ENCODE peak calls at places on chromosome 9, in five cellular contexts. W is neuronal stem cell, D is mucosa of gallbladder, N is stomach, E is NCI-H1105 treated with DMSO at 0.1 percent for 48 hours. F is an unnamed sample.

GRCh38 chr9:38332625-38333024 is 59.9 kb upstream of the ALDH1B1 start:
- DNase-seq in N (peak), W (no peak), E (no peak), D (no peak), F (no peak)

GRCh38 chr9:137270929-137271695 is 6.4 kb upstream of the TOR4A start:
- DNase-seq in W (no peak), E (no peak), N (no peak), D (no peak), F (no peak)

GRCh38 chr9:136983611-136984314 is 970 bp downstream of the LCNL1 start:
- DNase-seq in W (no peak), E (no peak), N (no peak), D (no peak), F (no peak)

GRCh38 chr9:122468735-122469134 is 9.0 kb downstream of the OR1J1 start:
- DNase-seq in E (no peak), W (no peak), D (no peak), N (no peak), F (peak)

GRCh38 chr9:125238915-125239446 is 2.2 kb downstream of the HSPA5 start:
- DNase-seq in E (no peak), W (no peak), N (no peak), D (no peak), F (no peak)

GRCh38 chr9:133476941-133477340 is 2.0 kb downstream of the SLC2A6 start:
- DNase-seq in D (no peak), E (no peak), W (no peak), N (no peak), F (no peak)

GRCh38 chr9:118577121-118577520 is 792.1 kb downstream of the BRINP1 start:
- DNase-seq in W (no peak), E (no peak), N (no peak), D (no peak), F (no peak)

GRCh38 chr9:90974007-90974406 is 172.4 kb downstream of the SYK start:
- DNase-seq in W (no peak), D (no peak), E (no peak), N (no peak), F (no peak)

GRCh38 chr9:76911971-76912370 is 6.1 kb upstream of the PRUNE2 start:
- DNase-seq in E (peak), N (no peak), D (no peak), W (no peak), F (no peak)

GRCh38 chr9:98190757-98191105 is 1.7 kb downstream of the CORO2A start:
- DNase-seq in W (no peak), N (no peak), D (no peak), E (no peak), F (no peak)

GRCh38 chr9:105046907-105047651 is 119.1 kb upstream of the ABCA1 start:
- DNase-seq in N (no peak), E (peak), D (no peak), W (no peak), F (no peak)

GRCh38 chr9:111743275-111743674 is 51.5 kb downstream of the SHOC1 start:
- DNase-seq in E (no peak), D (no peak), W (no peak), N (no peak), F (no peak)

GRCh38 chr9:91378695-91379127 is 17.0 kb upstream of the AUH start:
- DNase-seq in W (no peak), N (no peak), D (no peak), E (no peak), F (no peak)

GRCh38 chr9:113709721-113710120 is 166.4 kb upstream of the ZNF618 start:
- DNase-seq in E (no peak), W (no peak), D (no peak), N (no peak), F (no peak)

GRCh38 chr9:134089972-134090371 is 22.1 kb upstream of the BRD3 start:
- DNase-seq in N (no peak), W (no peak), E (no peak), D (no peak), F (no peak)

GRCh38 chr9:5712651-5713360 is 83.9 kb downstream of the RIC1 start:
- DNase-seq in N (no peak), E (no peak), W (no peak), D (no peak), F (no peak)

GRCh38 chr9:112764344-112764743 is 13.8 kb downstream of the SNX30 start:
- DNase-seq in W (no peak), N (no peak), D (no peak), E (no peak), F (no peak)

GRCh38 chr9:112462855-112463254 is 23.8 kb upstream of the KIAA1958 start:
- DNase-seq in N (no peak), D (no peak), W (no peak), E (no peak), F (no peak)

GRCh38 chr9:77820293-77820954 is 172.3 kb upstream of the GNA14 start:
- DNase-seq in D (no peak), E (no peak), N (no peak), W (no peak), F (no peak)

GRCh38 chr9:32264171-32264862 is 120.1 kb upstream of the ACO1 start:
- DNase-seq in D (no peak), N (no peak), E (no peak), W (peak), F (peak)

GRCh38 chr9:98625728-98626127 is 83.0 kb downstream of the GABBR2 start:
- DNase-seq in E (no peak), D (no peak), W (no peak), N (no peak), F (no peak)

GRCh38 chr9:104941597-104941996 is 13.6 kb upstream of the ABCA1 start:
- DNase-seq in N (no peak), E (no peak), D (no peak), W (no peak), F (no peak)

GRCh38 chr9:132447346-132447745 is 37.3 kb downstream of the CFAP77 start:
- DNase-seq in E (no peak), N (no peak), D (no peak), W (peak), F (peak)

GRCh38 chr9:5617749-5618148 is 11.2 kb upstream of the RIC1 start:
- DNase-seq in N (no peak), W (no peak), D (no peak), E (no peak), F (no peak)

GRCh38 chr9:117191504-117192375 is 223.1 kb downstream of the ASTN2 start:
- DNase-seq in N (no peak), E (no peak), D (no peak), W (no peak), F (no peak)

GRCh38 chr9:96109718-96110351 is 192.1 kb downstream of the HSD17B3 start:
- DNase-seq in W (no peak), E (no peak), D (no peak), N (no peak), F (peak)

GRCh38 chr9:122132539-122132938 is 27.0 kb downstream of the NDUFA8 start:
- DNase-seq in D (no peak), N (no peak), W (no peak), E (no peak), F (no peak)

GRCh38 chr9:34037626-34038025 is 11.1 kb downstream of the UBAP2 start:
- DNase-seq in E (no peak), N (no peak), D (no peak), W (no peak), F (no peak)

GRCh38 chr9:3292311-3292710 is 233.5 kb downstream of the RFX3 start:
- DNase-seq in W (no peak), E (no peak), N (no peak), D (no peak), F (no peak)

GRCh38 chr9:136241540-136241939 is 4.1 kb downstream of the QSOX2 start:
- DNase-seq in E (no peak), D (no peak), W (no peak), N (no peak), F (no peak)

GRCh38 chr9:126565336-126566128 is 48.2 kb upstream of the LMX1B start:
- DNase-seq in N (no peak), E (no peak), W (no peak), D (no peak), F (no peak)

GRCh38 chr9:75482566-75482965 is 394.3 kb downstream of the OSTF1 start:
- DNase-seq in N (no peak), D (no peak), W (no peak), E (no peak), F (no peak)

GRCh38 chr9:136762915-136763648 is 1.2 kb downstream of the LCN15 start:
- DNase-seq in W (peak), N (peak), D (no peak), E (no peak), F (peak)

GRCh38 chr9:101463397-101463796 is 27.8 kb upstream of the ALDOB start:
- DNase-seq in E (no peak), N (no peak), W (no peak), D (no peak), F (peak)

GRCh38 chr9:35741740-35742139 is 7.3 kb downstream of the GBA2 start:
- DNase-seq in D (no peak), E (no peak), N (no peak), W (no peak), F (no peak)

GRCh38 chr9:82488702-82489578 is 500.4 kb downstream of the SPATA31D1 start:
- DNase-seq in D (peak), N (peak), W (no peak), E (peak), F (peak)

GRCh38 chr9:92474569-92474968 is 7.7 kb downstream of the ASPN start:
- DNase-seq in N (no peak), E (no peak), D (no peak), W (no peak), F (no peak)

F was measured in cardiac muscle cell.